ENCODE peak calls at places on chromosome 12, in seven cellular contexts. Q is GM10248, L is heart right ventricle, G is endothelial cell, H is type B pancreatic cell, F is GM12878, I is astrocyte of the spinal cord. N is an unnamed sample.

GRCh38 chr12:132161046-132161781 is 17.0 kb downstream of the NOC4L start:
- DNase-seq in Q (no peak), L (no peak), G (no peak), H (no peak), F (no peak), I (peak), N (no peak)

GRCh38 chr12:115993715-115994114 is 283.8 kb downstream of the MED13L start:
- DNase-seq in Q (no peak), L (no peak), G (no peak), H (no peak), F (no peak), I (no peak), N (no peak)

GRCh38 chr12:2261708-2262107 is 208.9 kb downstream of the CACNA1C start:
- DNase-seq in Q (no peak), L (no peak), G (no peak), H (no peak), F (no peak), I (no peak), N (no peak)

GRCh38 chr12:16844875-16845274 is 238.9 kb upstream of the LMO3 start:
- DNase-seq in Q (no peak), L (no peak), G (no peak), H (no peak), F (no peak), I (no peak), N (no peak)

GRCh38 chr12:14256555-14257169 is 108.8 kb upstream of the ATF7IP start:
- DNase-seq in Q (peak), L (peak), G (peak), H (no peak), F (no peak), I (peak), N (no peak)

GRCh38 chr12:88572785-88573565 is 7.3 kb downstream of the KITLG start:
- DNase-seq in Q (no peak), L (no peak), G (no peak), H (no peak), F (no peak), I (no peak), N (no peak)

GRCh38 chr12:56803750-56804149 is 40.6 kb downstream of the HSD17B6 start:
- DNase-seq in Q (no peak), L (no peak), G (no peak), H (no peak), F (no peak), I (no peak), N (no peak)

GRCh38 chr12:95884998-95885397 is 26.2 kb downstream of the SNRPF start:
- DNase-seq in Q (no peak), L (peak), G (no peak), H (no peak), F (no peak), I (no peak), N (no peak)

GRCh38 chr12:39958377-39958776 is 147.5 kb downstream of the SLC2A13 start:
- DNase-seq in Q (no peak), L (no peak), G (peak), H (no peak), F (no peak), I (no peak), N (no peak)
- TF ChIP-seq CTCF in Q (peak), L (no peak), G (no peak), H (peak), F (peak), I (peak), N (peak)

GRCh38 chr12:26227376-26227775 is 32.0 kb downstream of the SSPN start:
- DNase-seq in Q (no peak), L (no peak), G (no peak), H (no peak), F (no peak), I (no peak), N (no peak)
- TF ChIP-seq CTCF in Q (no peak), L (no peak), G (no peak), H (no peak), F (no peak), I (no peak), N (no peak)

DNA sequence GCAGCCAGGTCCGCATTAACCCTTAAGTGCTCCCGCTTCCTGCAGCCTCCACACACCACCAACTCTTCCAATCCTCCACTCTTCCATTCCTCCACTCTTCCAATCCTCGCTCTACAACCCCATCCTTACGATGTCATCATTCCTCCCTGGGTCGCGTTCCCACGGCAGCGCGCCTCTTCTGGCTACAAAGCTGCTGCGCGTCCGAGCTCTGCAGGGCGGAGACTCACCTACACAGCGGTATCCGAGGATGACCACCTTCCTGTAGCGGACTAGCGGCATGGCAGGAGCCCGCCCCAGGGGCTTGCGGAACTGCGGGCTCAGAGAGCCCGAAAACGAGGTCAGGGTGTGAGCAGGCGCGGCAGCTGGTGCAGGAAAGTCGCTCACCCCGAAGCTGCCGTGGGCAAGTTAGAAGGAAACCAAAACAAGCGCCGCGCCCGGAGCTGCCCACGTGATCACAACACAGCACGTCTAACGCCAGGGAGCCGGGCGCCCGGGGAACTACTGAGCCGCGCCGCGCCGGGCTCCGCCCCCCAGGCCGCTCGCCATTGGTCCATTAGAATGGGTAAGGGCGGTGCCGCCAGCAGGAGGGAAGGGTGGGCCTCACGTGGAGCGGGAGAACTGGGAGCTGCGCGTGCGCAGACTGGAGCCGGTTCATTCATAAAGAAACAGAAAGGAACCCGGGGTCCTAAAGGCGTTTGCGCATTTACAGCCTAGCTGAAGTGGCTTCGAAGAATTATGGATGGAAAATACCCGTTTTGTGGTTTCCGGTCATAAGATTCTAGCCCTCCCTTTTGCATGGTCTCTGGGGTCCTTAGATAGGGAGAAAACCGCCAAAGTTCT is at the start of gene RHEBL1:
- DNase-seq in Q (peak), L (peak), G (peak), H (peak), F (peak), I (peak), N (peak)
- TF ChIP-seq CTCF in Q (peak), L (no peak), G (no peak), H (no peak), F (peak), I (peak), N (peak)

DNA sequence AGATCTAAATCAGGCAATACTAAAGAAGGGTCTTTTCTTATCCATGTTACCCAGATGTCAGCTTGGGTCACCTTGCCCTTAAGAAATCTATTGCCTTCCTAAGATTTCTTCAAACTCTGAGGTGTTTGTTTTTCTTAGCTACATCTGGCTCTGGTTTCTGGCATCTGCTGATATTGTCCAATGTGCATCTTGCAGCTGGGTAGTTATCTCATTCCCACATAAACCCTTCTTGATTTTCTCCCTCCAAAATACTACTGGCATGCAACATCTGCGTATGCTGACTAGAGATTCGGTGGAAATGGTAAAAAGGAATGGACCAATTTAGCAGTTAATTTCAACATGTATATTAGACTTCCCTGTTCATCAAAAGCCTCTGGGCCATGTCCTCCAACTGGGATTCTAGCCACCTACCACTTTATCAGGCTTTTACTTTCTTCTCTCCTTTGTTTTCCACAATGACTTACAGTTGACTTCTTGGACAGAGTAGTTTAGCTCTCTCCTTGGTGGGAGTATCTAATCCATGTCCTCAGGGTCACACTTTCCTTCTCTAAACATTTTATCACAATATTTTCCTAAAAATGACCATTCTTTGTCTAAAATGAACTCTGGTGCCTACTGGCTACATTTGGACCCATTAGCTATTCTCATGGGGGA is 324.8 kb upstream of the FAR2 start:
- DNase-seq in Q (no peak), L (no peak), G (no peak), H (no peak), F (no peak), I (no peak), N (no peak)
- TF ChIP-seq CTCF in Q (no peak), L (no peak), G (no peak), H (no peak), F (no peak), I (no peak), N (no peak)

GRCh38 chr12:105107176-105107496 is 395 bp upstream of the WASHC4 start:
- DNase-seq in Q (no peak), L (no peak), G (no peak), H (no peak), F (no peak), I (peak), N (no peak)
- TF ChIP-seq CTCF in Q (no peak), L (no peak), G (no peak), H (no peak), F (no peak), I (no peak), N (peak)

GRCh38 chr12:32343496-32343895 is 55.9 kb upstream of the FGD4 start:
- DNase-seq in Q (no peak), L (no peak), G (no peak), H (no peak), F (no peak), I (no peak), N (no peak)

DNA sequence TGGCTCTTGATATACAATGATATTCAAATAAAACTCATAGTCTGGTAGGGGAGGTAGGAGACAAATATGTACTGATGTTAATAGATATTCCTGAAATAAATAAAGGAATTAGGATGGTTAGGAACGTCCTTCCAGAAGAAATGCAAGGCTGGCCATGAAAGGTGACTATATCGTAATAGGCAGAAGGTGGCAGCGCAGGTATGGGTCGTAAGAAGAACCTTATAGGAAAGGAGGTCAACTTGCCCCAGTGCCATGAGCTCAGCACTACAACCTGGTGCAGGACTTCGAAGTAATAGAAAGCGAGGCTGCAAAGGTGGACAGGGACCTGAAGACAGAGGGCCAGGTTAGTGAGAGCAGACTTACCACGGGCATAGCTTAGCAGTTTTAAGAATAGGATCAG is 55.3 kb upstream of the FGD4 start:
- DNase-seq in Q (no peak), L (no peak), G (no peak), H (no peak), F (no peak), I (no peak), N (no peak)
- TF ChIP-seq CTCF in Q (no peak), L (no peak), G (no peak), H (no peak), F (no peak), I (no peak), N (no peak)

GRCh38 chr12:113092478-113093408 is 36.2 kb downstream of the DTX1 start:
- DNase-seq in Q (peak), L (no peak), G (peak), H (no peak), F (no peak), I (no peak), N (no peak)
- TF ChIP-seq CTCF in Q (peak), L (no peak), G (no peak), H (no peak), F (peak), I (no peak), N (peak)